ENCODE peak calls at places on chromosomes 4 and X, in nine cellular contexts. P, F, R, I, D, L, V, W and N are unnamed samples. For H3K4me1 and H3K9me3, the result is how much of the 10 kb centered on the place peaks cover.

GRCh38 chr4:165766018-165766417 is 107.0 kb upstream of the TLL1 start:
- DNase-seq in W (no peak), R (no peak), L (no peak), F (no peak), P (no peak), V (no peak), D (no peak), I (no peak), N (no peak)

GRCh38 chr4:13543648-13544555 is at the start of gene NKX3-2:
- DNase-seq in I (no peak), F (no peak), D (no peak), W (no peak), P (no peak), V (no peak), R (no peak), L (no peak), N (no peak)

GRCh38 chrX:40996886-40997530 is 88.2 kb upstream of the USP9X start:
- DNase-seq in R (peak), I (no peak), L (peak), D (peak), W (no peak), F (no peak), P (peak), V (no peak), N (no peak)

GRCh38 chrX:118554511-118554910 is 58.9 kb downstream of the DOCK11 start:
- DNase-seq in R (no peak), F (no peak), V (no peak), W (no peak), I (no peak), D (no peak), L (no peak), P (no peak), N (no peak)

GRCh38 chrX:107482046-107482445 is 32.6 kb downstream of the FRMPD3 start:
- DNase-seq in F (no peak), P (no peak), I (no peak), V (no peak), W (no peak), D (no peak), R (no peak), L (no peak), N (no peak)

GRCh38 chr4:151184523-151185458 is 85.4 kb downstream of the RPS3A start:
- DNase-seq in W (no peak), L (no peak), R (no peak), P (peak), D (no peak), F (no peak), I (no peak), V (no peak), N (no peak)

GRCh38 chrX:83771664-83772063 is 89.3 kb upstream of the CYLC1 start:
- DNase-seq in R (no peak), P (no peak), L (no peak), V (no peak), D (no peak), F (no peak), W (no peak), I (no peak), N (no peak)

GRCh38 chrX:150035531-150035930 is 97.2 kb upstream of the EOLA2 start:
- DNase-seq in F (no peak), I (no peak), W (no peak), D (no peak), L (no peak), V (no peak), R (no peak), P (peak), N (no peak)

GRCh38 chr4:3073158-3074077 is 920 bp downstream of the HTT-AS start:
- DNase-seq in P (no peak), F (no peak), L (no peak), R (peak), W (no peak), I (peak), D (peak), V (no peak), N (no peak)

GRCh38 chr4:52873861-52874343 is 11.8 kb downstream of the RASL11B start:
- DNase-seq in L (peak), P (no peak), F (no peak), V (no peak), R (no peak), D (no peak), W (no peak), I (no peak), N (peak)

GRCh38 chr4:8765631-8766590 is 105.7 kb downstream of the HMX1 start:
- DNase-seq in P (no peak), D (no peak), L (no peak), I (no peak), V (no peak), R (no peak), F (no peak), W (no peak), N (no peak)

GRCh38 chr4:55256787-55257186 is 89.3 kb upstream of the SRD5A3 start:
- DNase-seq in W (no peak), D (no peak), V (no peak), L (no peak), R (no peak), F (no peak), I (no peak), P (no peak), N (no peak)

GRCh38 chrX:12894074-12894691 is 12.2 kb upstream of the TLR8 start:
- DNase-seq in P (peak), F (no peak), R (no peak), I (peak), D (peak), W (no peak), L (no peak), V (no peak), N (no peak)

GRCh38 chrX:9885150-9885549 is 82.0 kb upstream of the CLDN34 start:
- DNase-seq in P (peak), I (peak), L (peak), V (peak), W (peak), F (no peak), R (no peak), D (peak), N (no peak)

GRCh38 chrX:130330706-130331105 is 9.0 kb upstream of the SLC25A14 start:
- DNase-seq in W (peak), P (peak), D (no peak), F (no peak), I (no peak), V (peak), L (peak), R (peak), N (no peak)

GRCh38 chr4:122827899-122828601 is 1.4 kb downstream of the FGF2 start:
- DNase-seq in V (no peak), R (peak), L (peak), D (no peak), F (peak), W (no peak), I (no peak), P (peak), N (peak)

GRCh38 chrX:28391528-28391927 is 195.7 kb upstream of the IL1RAPL1 start:
- DNase-seq in W (no peak), L (no peak), I (no peak), P (no peak), R (no peak), F (no peak), D (no peak), V (no peak), N (no peak)

GRCh38 chr4:110415451-110415850 is 60.5 kb upstream of the ENPEP start:
- DNase-seq in R (no peak), F (no peak), I (no peak), D (no peak), V (no peak), W (no peak), P (no peak), L (no peak), N (no peak)

GRCh38 chr4:184624972-184625554 is 24.2 kb downstream of the CASP3 start:
- DNase-seq in L (no peak), V (no peak), W (no peak), D (no peak), F (no peak), R (no peak), P (no peak), I (no peak), N (no peak)

GRCh38 chr4:84847978-84848377 is 118.5 kb downstream of the WDFY3 start:
- DNase-seq in R (no peak), W (no peak), F (no peak), V (no peak), I (no peak), P (no peak), D (no peak), L (no peak), N (no peak)

GRCh38 chr4:110501826-110502225 is 25.9 kb downstream of the ENPEP start:
- DNase-seq in I (no peak), V (no peak), W (no peak), L (no peak), D (no peak), F (no peak), P (no peak), R (no peak), N (no peak)

GRCh38 chr4:3649491-3649890 is 116.7 kb upstream of the ADRA2C start:
- DNase-seq in W (no peak), I (no peak), L (no peak), P (no peak), R (no peak), V (no peak), F (no peak), D (no peak), N (no peak)

GRCh38 chr4:70203601-70204000 is 8.1 kb downstream of the ODAM start:
- DNase-seq in W (no peak), I (no peak), L (no peak), D (no peak), R (no peak), V (no peak), P (no peak), F (no peak), N (no peak)

GRCh38 chrX:101265869-101266428 is 25.2 kb downstream of the TAF7L start:
- DNase-seq in L (no peak), P (no peak), R (no peak), I (no peak), W (no peak), V (no peak), D (no peak), F (no peak), N (no peak)

GRCh38 chr4:128288689-128289106 is 1.1 kb upstream of the PGRMC2 start:
- DNase-seq in W (no peak), P (peak), D (no peak), I (peak), R (no peak), L (peak), F (no peak), V (no peak), N (no peak)

GRCh38 chr4:7187691-7188090 is 4.6 kb upstream of the SORCS2 start:
- DNase-seq in F (peak), W (peak), L (no peak), V (no peak), R (no peak), D (no peak), P (no peak), I (no peak), N (no peak)

GRCh38 chr4:147014946-147015345 is 69.3 kb upstream of the TTC29 start:
- DNase-seq in R (no peak), L (no peak), W (no peak), P (no peak), V (no peak), F (no peak), I (no peak), D (no peak), N (no peak)

GRCh38 chr4:140515423-140515822 is 8.5 kb upstream of the ELMOD2 start:
- DNase-seq in L (no peak), F (no peak), P (no peak), I (no peak), V (no peak), R (peak), W (no peak), D (no peak), N (no peak)

GRCh38 chr4:1779588-1780382 is 13.3 kb upstream of the FGFR3 start:
- DNase-seq in W (no peak), D (no peak), I (no peak), P (no peak), L (no peak), R (no peak), F (no peak), V (no peak), N (no peak)

GRCh38 chr4:1783011-1783410 is 10.1 kb upstream of the FGFR3 start:
- DNase-seq in R (no peak), I (no peak), D (no peak), F (no peak), P (no peak), W (no peak), V (no peak), L (no peak), N (no peak)

GRCh38 chr4:1777822-1778641 is 15.1 kb upstream of the FGFR3 start:
- DNase-seq in L (peak), F (no peak), P (peak), D (no peak), I (no peak), W (no peak), V (no peak), R (peak), N (no peak)

GRCh38 chr4:1778642-1779392 is 14.3 kb upstream of the FGFR3 start:
- DNase-seq in V (no peak), F (no peak), D (no peak), L (no peak), W (no peak), I (no peak), P (no peak), R (no peak), N (no peak)

DNA sequence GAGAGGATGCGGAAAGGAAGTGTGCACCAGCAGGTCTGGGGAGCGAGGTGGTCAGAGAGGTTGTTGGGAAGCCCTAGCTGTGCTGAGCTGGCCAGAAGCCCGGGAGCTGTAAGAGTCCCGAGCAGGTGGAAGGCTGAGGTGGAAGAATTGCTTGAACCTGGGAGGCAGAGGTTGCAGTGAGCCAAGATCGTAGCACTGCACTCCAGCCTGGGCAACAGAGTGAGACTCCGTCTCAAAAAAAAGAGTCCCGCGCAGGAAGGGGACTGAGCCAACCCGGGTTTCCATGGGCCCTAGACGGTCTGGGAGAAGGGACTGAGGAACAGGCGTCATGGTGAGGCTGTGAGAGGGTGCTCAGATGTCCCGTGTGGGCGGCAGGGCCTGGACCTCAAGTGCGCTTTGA is 12.7 kb upstream of the FGFR3 start:
- DNase-seq in D (no peak), L (no peak), F (no peak), P (no peak), R (no peak), V (no peak), W (no peak), I (no peak), N (no peak)
- H3K4me1 ChIP-seq in D (under half), L (half or more), F (under half), P (under half), R (under half), V (under half), W (under half), I (under half), N (under half)

GRCh38 chrX:106437407-106437806 is 174.4 kb upstream of the RADX start:
- DNase-seq in D (no peak), W (no peak), I (no peak), R (no peak), F (no peak), V (no peak), P (no peak), L (no peak), N (no peak)

GRCh38 chrX:106436695-106437094 is 175.1 kb upstream of the RADX start:
- DNase-seq in L (no peak), P (no peak), W (no peak), R (no peak), V (no peak), I (no peak), F (no peak), D (no peak), N (no peak)
- H3K27ac ChIP-seq in L (no peak), P (no peak), W (no peak), R (no peak), V (no peak), I (no peak), F (no peak), D (no peak), N (no peak)

GRCh38 chr4:1396806-1397455 is 9.3 kb downstream of the NKX1-1 start:
- DNase-seq in P (no peak), D (peak), I (no peak), F (no peak), V (no peak), W (no peak), R (no peak), L (no peak), N (no peak)
- H3K9me3 ChIP-seq in P (under half), D (under half), I (under half), F (under half), V (under half), W (under half), R (under half), L (under half), N (under half)

GRCh38 chrX:34877451-34877850 is 65.1 kb upstream of the FAM47B start:
- DNase-seq in I (no peak), W (no peak), L (no peak), D (no peak), V (no peak), P (no peak), F (no peak), R (no peak), N (no peak)

GRCh38 chrX:34874763-34875162 is 67.8 kb upstream of the FAM47B start:
- DNase-seq in L (no peak), R (no peak), V (peak), D (no peak), P (no peak), I (no peak), F (no peak), W (no peak), N (no peak)

GRCh38 chrX:34868633-34869032 is 74.0 kb upstream of the FAM47B start:
- DNase-seq in D (no peak), R (no peak), V (no peak), P (no peak), W (no peak), I (no peak), F (no peak), L (no peak), N (no peak)

GRCh38 chrX:34875204-34875603 is 67.4 kb upstream of the FAM47B start:
- DNase-seq in P (peak), R (no peak), I (no peak), D (no peak), W (no peak), V (peak), F (no peak), L (no peak), N (no peak)

GRCh38 chrX:34873500-34874225 is 68.9 kb upstream of the FAM47B start:
- DNase-seq in I (no peak), R (no peak), L (no peak), P (no peak), W (no peak), D (no peak), F (no peak), V (no peak), N (no peak)
- H3K4me1 ChIP-seq in I (under half), R (under half), L (under half), P (under half), W (under half), D (under half), F (under half), V (under half), N (under half)

DNA sequence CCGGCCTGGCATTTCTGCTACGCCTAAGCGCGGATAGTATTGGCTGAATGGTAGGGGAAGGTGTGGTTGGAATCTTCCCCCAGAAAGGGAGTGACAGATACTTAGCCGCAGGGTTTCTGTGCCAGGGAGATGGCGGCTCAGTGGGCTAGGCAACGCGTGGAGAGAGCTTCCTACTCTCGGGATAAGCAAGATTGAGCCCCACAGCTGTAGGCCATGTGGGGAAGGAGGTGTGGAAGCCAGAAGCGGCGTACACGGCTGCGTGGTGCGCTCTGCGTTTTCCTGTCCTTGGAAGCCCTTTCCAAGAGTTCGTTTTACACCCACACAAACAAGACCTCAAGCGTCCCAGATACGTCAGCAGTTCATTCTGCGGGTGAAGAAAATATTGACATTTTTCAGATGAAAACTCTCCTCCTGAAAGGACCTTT is 376 bp upstream of the GPAT3 start:
- DNase-seq in I (no peak), L (peak), W (peak), R (peak), F (peak), P (no peak), D (peak), V (no peak), N (no peak)
- H3K27ac ChIP-seq in I (peak), L (peak), W (peak), R (no peak), F (peak), P (peak), D (peak), V (peak), N (no peak)

DNA sequence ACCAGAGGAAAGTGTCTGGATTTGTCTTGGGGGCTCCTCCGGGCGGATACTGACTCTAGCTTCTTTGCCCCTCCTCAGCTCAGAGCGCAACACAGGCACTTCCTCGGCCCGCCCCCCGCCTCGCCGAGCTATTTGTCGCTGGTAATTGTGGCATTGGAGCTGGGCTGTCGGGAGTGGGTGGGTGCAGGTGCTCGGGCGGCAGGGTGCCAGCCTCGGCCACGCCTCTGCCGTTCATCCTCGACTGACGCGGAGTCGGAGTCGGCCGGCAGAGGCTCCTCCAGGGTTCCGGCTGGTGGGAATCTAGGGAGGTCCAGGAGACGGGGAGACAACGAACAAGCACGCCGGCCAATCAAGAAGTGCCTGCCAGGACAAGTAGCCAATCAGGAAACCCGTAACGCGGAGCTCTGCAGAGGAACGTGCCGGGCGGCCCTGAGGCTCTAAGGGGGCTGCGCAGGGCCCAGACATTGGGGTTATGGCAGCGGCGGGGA is 3.9 kb upstream of the SYN1 start:
- DNase-seq in D (peak), P (peak), W (peak), F (no peak), I (no peak), L (peak), R (peak), V (no peak), N (peak)
- H3K9me3 ChIP-seq in D (under half), P (under half), W (under half), F (under half), I (under half), L (under half), R (under half), V (under half), N (under half)

DNA sequence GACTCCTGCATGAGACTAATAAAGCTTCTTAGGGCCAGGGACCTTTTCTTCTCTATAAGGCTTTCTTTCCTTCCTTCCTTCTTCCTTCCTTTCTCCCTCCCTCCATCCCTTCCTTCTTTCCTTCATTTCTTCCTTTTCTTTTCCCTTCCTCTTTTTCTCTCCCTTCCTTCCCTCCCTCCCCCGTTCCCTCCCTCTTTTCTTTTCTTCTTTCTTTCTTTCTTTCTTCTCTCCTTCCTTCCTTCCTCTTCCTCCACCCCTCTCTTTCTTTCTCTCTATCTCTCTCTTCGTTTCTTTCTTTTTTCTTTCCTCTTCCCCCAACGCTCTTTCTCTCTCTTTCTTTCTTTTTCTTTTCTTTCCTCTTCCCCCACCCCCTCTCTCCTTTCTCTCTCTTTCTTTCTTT is 2.5 kb upstream of the MAGEB17 start:
- DNase-seq in D (no peak), P (no peak), F (no peak), V (no peak), L (no peak), I (no peak), R (no peak), W (no peak), N (no peak)
- H3K4me1 ChIP-seq in D (under half), P (under half), F (under half), V (under half), L (under half), I (under half), R (under half), W (under half), N (under half)